ENCODE peak calls at places on chromosomes 1 and 21, in ten cellular contexts. C, O, J, U, A, G, W, L, F and I are unnamed samples.

GRCh38 chr1:183739640-183740385 is 65.1 kb upstream of the RGL1 start:
- DNase-seq in C (no peak), O (no peak), J (no peak), U (no peak), A (no peak), G (no peak), W (peak), L (no peak), F (no peak), I (no peak)

GRCh38 chr1:75550559-75550958 is 60.4 kb downstream of the SLC44A5 start:
- DNase-seq in C (no peak), O (no peak), J (no peak), U (no peak), A (no peak), G (no peak), W (no peak), L (no peak), F (no peak), I (no peak)

GRCh38 chr1:218904401-218904800 is 269.3 kb upstream of the LYPLAL1 start:
- DNase-seq in C (no peak), O (no peak), J (no peak), U (no peak), A (no peak), G (no peak), W (peak), L (no peak), F (no peak), I (no peak)

GRCh38 chr1:230139741-230140140 is 72.7 kb downstream of the GALNT2 start:
- DNase-seq in C (no peak), O (no peak), J (no peak), U (no peak), A (no peak), G (no peak), W (peak), L (no peak), F (no peak), I (no peak)

GRCh38 chr1:66563094-66563800 is 29.3 kb downstream of the SGIP1 start:
- DNase-seq in C (peak), O (no peak), J (no peak), U (no peak), A (no peak), G (no peak), W (peak), L (no peak), F (no peak), I (peak)

GRCh38 chr1:8712413-8713229 is 104.8 kb downstream of the RERE start:
- DNase-seq in C (no peak), O (no peak), J (no peak), U (no peak), A (no peak), G (peak), W (peak), L (no peak), F (no peak), I (peak)

GRCh38 chr1:204292733-204293132 is 67.0 kb downstream of the PLEKHA6 start:
- DNase-seq in C (no peak), O (no peak), J (no peak), U (no peak), A (no peak), G (no peak), W (no peak), L (no peak), F (no peak), I (no peak)

GRCh38 chr1:201489656-201490261 is 17.2 kb downstream of the CSRP1 start:
- DNase-seq in C (no peak), O (no peak), J (no peak), U (no peak), A (no peak), G (no peak), W (peak), L (no peak), F (no peak), I (no peak)

GRCh38 chr1:179015396-179015795 is 10.3 kb upstream of the FAM20B start:
- DNase-seq in C (no peak), O (no peak), J (no peak), U (no peak), A (no peak), G (no peak), W (no peak), L (no peak), F (no peak), I (no peak)

GRCh38 chr1:218259800-218260199 is 25.3 kb upstream of the RRP15 start:
- DNase-seq in C (no peak), O (no peak), J (no peak), U (no peak), A (peak), G (no peak), W (peak), L (no peak), F (no peak), I (no peak)

GRCh38 chr1:222310830-222311229 is 237.1 kb downstream of the HHIPL2 start:
- DNase-seq in C (peak), O (no peak), J (no peak), U (no peak), A (no peak), G (no peak), W (peak), L (peak), F (no peak), I (peak)

GRCh38 chr21:17458279-17458678 is 54.6 kb upstream of the CXADR start:
- DNase-seq in C (no peak), O (no peak), J (no peak), U (no peak), A (no peak), G (no peak), W (no peak), L (no peak), F (no peak), I (no peak)

GRCh38 chr1:26094076-26094669 is 17.5 kb upstream of the PDIK1L start:
- DNase-seq in C (no peak), O (no peak), J (no peak), U (no peak), A (no peak), G (no peak), W (no peak), L (no peak), F (no peak), I (no peak)

GRCh38 chr1:233459968-233460367 is 132.4 kb downstream of the MAP3K21 start:
- DNase-seq in C (no peak), O (no peak), J (no peak), U (no peak), A (no peak), G (no peak), W (no peak), L (no peak), F (no peak), I (no peak)

GRCh38 chr1:182851825-182852224 is 12.7 kb downstream of the DHX9 start:
- DNase-seq in C (no peak), O (no peak), J (no peak), U (no peak), A (no peak), G (no peak), W (no peak), L (no peak), F (no peak), I (no peak)

GRCh38 chr1:163747855-163748254 is 426.1 kb downstream of the NUF2 start:
- DNase-seq in C (no peak), O (no peak), J (no peak), U (no peak), A (no peak), G (no peak), W (no peak), L (no peak), F (no peak), I (no peak)

GRCh38 chr1:38061290-38061689 is 14.7 kb upstream of the POU3F1 start:
- DNase-seq in C (no peak), O (no peak), J (no peak), U (no peak), A (no peak), G (no peak), W (no peak), L (no peak), F (no peak), I (no peak)

GRCh38 chr1:93338426-93338825 is 7.3 kb upstream of the DR1 start:
- DNase-seq in C (no peak), O (no peak), J (no peak), U (no peak), A (no peak), G (no peak), W (peak), L (no peak), F (no peak), I (peak)

GRCh38 chr1:30515746-30516504 is 207.5 kb downstream of the MATN1 start:
- DNase-seq in C (no peak), O (no peak), J (no peak), U (no peak), A (no peak), G (no peak), W (no peak), L (no peak), F (no peak), I (no peak)

GRCh38 chr1:230548997-230549396 is 93.3 kb upstream of the COG2 start:
- DNase-seq in C (no peak), O (no peak), J (no peak), U (no peak), A (no peak), G (no peak), W (no peak), L (no peak), F (no peak), I (no peak)

GRCh38 chr1:98221926-98222325 is 301.1 kb upstream of the DPYD start:
- DNase-seq in C (no peak), O (no peak), J (no peak), U (no peak), A (no peak), G (no peak), W (peak), L (no peak), F (no peak), I (no peak)

GRCh38 chr1:186531561-186532165 is 70.7 kb upstream of the PDC start:
- DNase-seq in C (no peak), O (no peak), J (no peak), U (no peak), A (no peak), G (no peak), W (peak), L (no peak), F (no peak), I (peak)

GRCh38 chr21:27248791-27249190 is 281.9 kb upstream of the ADAMTS5 start:
- DNase-seq in C (no peak), O (no peak), J (no peak), U (no peak), A (no peak), G (no peak), W (no peak), L (no peak), F (no peak), I (no peak)

GRCh38 chr1:163197022-163197421 is 5.7 kb downstream of the RGS5 start:
- DNase-seq in C (no peak), O (no peak), J (no peak), U (no peak), A (no peak), G (no peak), W (no peak), L (no peak), F (no peak), I (no peak)

GRCh38 chr1:24643362-24644346 is 552 bp downstream of the SRRM1 start:
- DNase-seq in C (peak), O (peak), J (no peak), U (peak), A (peak), G (no peak), W (peak), L (no peak), F (peak), I (no peak)

GRCh38 chr1:230306158-230306557 is 120.0 kb downstream of the PGBD5 start:
- DNase-seq in C (no peak), O (no peak), J (peak), U (no peak), A (peak), G (no peak), W (no peak), L (no peak), F (no peak), I (no peak)

GRCh38 chr1:185957441-185958363 is 223.5 kb downstream of the HMCN1 start:
- DNase-seq in C (no peak), O (no peak), J (no peak), U (no peak), A (no peak), G (no peak), W (no peak), L (no peak), F (no peak), I (no peak)

GRCh38 chr1:29901618-29902017 is 665.3 kb downstream of the PTPRU start:
- DNase-seq in C (no peak), O (no peak), J (no peak), U (no peak), A (no peak), G (no peak), W (no peak), L (no peak), F (no peak), I (no peak)

GRCh38 chr21:16908087-16908486 is 604.8 kb upstream of the CXADR start:
- DNase-seq in C (no peak), O (no peak), J (no peak), U (no peak), A (no peak), G (no peak), W (peak), L (no peak), F (no peak), I (no peak)

GRCh38 chr1:28296401-28297220 is 32.2 kb upstream of the MED18 start:
- DNase-seq in C (no peak), O (no peak), J (no peak), U (no peak), A (no peak), G (no peak), W (peak), L (no peak), F (no peak), I (no peak)

GRCh38 chr1:210342986-210343780 is 14.5 kb downstream of the HHAT start:
- DNase-seq in C (no peak), O (no peak), J (peak), U (no peak), A (no peak), G (no peak), W (peak), L (no peak), F (no peak), I (peak)

GRCh38 chr1:9476790-9477463 is 62.3 kb upstream of the SLC25A33 start:
- DNase-seq in C (peak), O (no peak), J (no peak), U (no peak), A (no peak), G (no peak), W (peak), L (no peak), F (no peak), I (no peak)

GRCh38 chr1:165397945-165398344 is 41.4 kb upstream of the LMX1A start:
- DNase-seq in C (peak), O (no peak), J (no peak), U (no peak), A (no peak), G (peak), W (peak), L (no peak), F (no peak), I (peak)

GRCh38 chr1:34115233-34115632 is 49.8 kb downstream of the CSMD2 start:
- DNase-seq in C (no peak), O (no peak), J (no peak), U (no peak), A (no peak), G (no peak), W (no peak), L (no peak), F (no peak), I (no peak)

GRCh38 chr1:1157914-1158710 is 15.6 kb upstream of the TTLL10 start:
- DNase-seq in C (no peak), O (no peak), J (peak), U (peak), A (peak), G (no peak), W (peak), L (peak), F (no peak), I (peak)

GRCh38 chr1:109466440-109467300 is at the start of gene SYPL2:
- DNase-seq in C (no peak), O (no peak), J (no peak), U (peak), A (no peak), G (no peak), W (no peak), L (peak), F (no peak), I (peak)

GRCh38 chr1:239243003-239243402 is 143.4 kb upstream of the CHRM3 start:
- DNase-seq in C (no peak), O (no peak), J (no peak), U (no peak), A (no peak), G (no peak), W (no peak), L (no peak), F (no peak), I (no peak)